ENCODE peak calls at places on chromosomes 7 and 10, in six cellular contexts. One of them, this sample, is unnamed.

GRCh38 chr7:2736411-2736914 is 48.5 kb downstream of the AMZ1 start:
- DNase-seq in lower leg skin: peak; percentile 65
- DNase-seq in ovary: peak; percentile 18
- DNase-seq in IMR-90: no peak
- DNase-seq in uterus: peak; percentile 9
- DNase-seq in GM12892: no peak
- DNase-seq in this sample: no peak

GRCh38 chr7:98240961-98241673 is 10.9 kb downstream of the TECPR1 start:
- DNase-seq in lower leg skin: no peak
- DNase-seq in ovary: no peak
- DNase-seq in IMR-90: peak; percentile 28
- DNase-seq in uterus: no peak
- DNase-seq in GM12892: peak; percentile 80
- DNase-seq in this sample: peak; percentile 56

GRCh38 chr10:103307594-103307993 is 30.7 kb downstream of the INA start:
- DNase-seq in lower leg skin: no peak
- DNase-seq in ovary: no peak
- DNase-seq in IMR-90: no peak
- DNase-seq in uterus: no peak
- DNase-seq in GM12892: no peak
- DNase-seq in this sample: no peak

GRCh38 chr10:25296324-25296723 is 121.5 kb downstream of the GPR158 start:
- DNase-seq in lower leg skin: no peak
- DNase-seq in ovary: no peak
- DNase-seq in IMR-90: no peak
- DNase-seq in uterus: no peak
- DNase-seq in GM12892: no peak
- DNase-seq in this sample: no peak

GRCh38 chr7:85074992-85075391 is 111.9 kb downstream of the SEMA3D start:
- DNase-seq in lower leg skin: no peak
- DNase-seq in ovary: no peak
- DNase-seq in IMR-90: peak; percentile 59
- DNase-seq in uterus: no peak
- DNase-seq in GM12892: no peak
- DNase-seq in this sample: no peak

GRCh38 chr10:24536653-24537052 is 187.0 kb downstream of the ARHGAP21 start:
- DNase-seq in lower leg skin: no peak
- DNase-seq in ovary: no peak
- DNase-seq in IMR-90: no peak
- DNase-seq in uterus: no peak
- DNase-seq in GM12892: no peak
- DNase-seq in this sample: no peak

GRCh38 chr10:125054216-125054615 is 106.1 kb downstream of the CTBP2 start:
- DNase-seq in lower leg skin: no peak
- DNase-seq in ovary: no peak
- DNase-seq in IMR-90: no peak
- DNase-seq in uterus: no peak
- DNase-seq in GM12892: no peak
- DNase-seq in this sample: no peak

GRCh38 chr10:61957806-61958205 is 56.3 kb downstream of the ARID5B start:
- DNase-seq in lower leg skin: no peak
- DNase-seq in ovary: no peak
- DNase-seq in IMR-90: no peak
- DNase-seq in uterus: no peak
- DNase-seq in GM12892: no peak
- DNase-seq in this sample: no peak

GRCh38 chr10:99733366-99733765 is 1.3 kb downstream of the CUTC start:
- DNase-seq in lower leg skin: no peak
- DNase-seq in ovary: no peak
- DNase-seq in IMR-90: peak; percentile 13
- DNase-seq in uterus: no peak
- DNase-seq in GM12892: no peak
- DNase-seq in this sample: no peak

GRCh38 chr7:130486114-130486962 is 5.5 kb upstream of the MEST start:
- DNase-seq in lower leg skin: no peak
- DNase-seq in ovary: peak; percentile 86
- DNase-seq in IMR-90: no peak
- DNase-seq in uterus: no peak
- DNase-seq in GM12892: peak; percentile 41
- DNase-seq in this sample: no peak
- TF ChIP-seq POLR2A in lower leg skin: no peak
- TF ChIP-seq POLR2A in ovary: no peak
- TF ChIP-seq POLR2A in IMR-90: no peak
- TF ChIP-seq POLR2A in uterus: no peak
- TF ChIP-seq POLR2A in GM12892: no peak
- TF ChIP-seq POLR2A in this sample: no peak

GRCh38 chr7:151081170-151082101 is 827 bp upstream of the FASTK start:
- DNase-seq in lower leg skin: no peak
- DNase-seq in ovary: peak; percentile 55
- DNase-seq in IMR-90: no peak
- DNase-seq in uterus: peak; percentile 39
- DNase-seq in GM12892: no peak
- DNase-seq in this sample: no peak

GRCh38 chr7:151080091-151080521 is 503 bp downstream of the FASTK start:
- DNase-seq in lower leg skin: no peak
- DNase-seq in ovary: no peak
- DNase-seq in IMR-90: no peak
- DNase-seq in uterus: peak; percentile 19
- DNase-seq in GM12892: no peak
- DNase-seq in this sample: no peak

GRCh38 chr7:151082151-151083070 is 882 bp downstream of the TMUB1 start:
- DNase-seq in lower leg skin: no peak
- DNase-seq in ovary: peak; percentile 56
- DNase-seq in IMR-90: no peak
- DNase-seq in uterus: peak; percentile 27
- DNase-seq in GM12892: no peak
- DNase-seq in this sample: no peak

GRCh38 chr7:151079199-151079910 is 1.3 kb downstream of the FASTK start:
- DNase-seq in lower leg skin: peak; percentile 85
- DNase-seq in ovary: peak; percentile 33
- DNase-seq in IMR-90: no peak
- DNase-seq in uterus: peak; percentile 24
- DNase-seq in GM12892: no peak
- DNase-seq in this sample: no peak

GRCh38 chr7:151080522-151081169 is at the start of gene FASTK:
- DNase-seq in lower leg skin: peak; percentile 97
- DNase-seq in ovary: peak; percentile 90
- DNase-seq in IMR-90: peak; percentile 88
- DNase-seq in uterus: peak; percentile 89
- DNase-seq in GM12892: peak; percentile 98
- DNase-seq in this sample: peak; percentile 94
- TF ChIP-seq POLR2A in lower leg skin: no peak
- TF ChIP-seq POLR2A in ovary: peak; percentile 44
- TF ChIP-seq POLR2A in IMR-90: peak; percentile 79
- TF ChIP-seq POLR2A in uterus: peak; percentile 64
- TF ChIP-seq POLR2A in GM12892: peak; percentile 84
- TF ChIP-seq POLR2A in this sample: peak; percentile 87

GRCh38 chr10:91406322-91406721 is 3.8 kb upstream of the HECTD2 start:
- DNase-seq in lower leg skin: no peak
- DNase-seq in ovary: no peak
- DNase-seq in IMR-90: no peak
- DNase-seq in uterus: no peak
- DNase-seq in GM12892: no peak
- DNase-seq in this sample: no peak

GRCh38 chr10:91412688-91413087 is 2.5 kb downstream of the HECTD2 start:
- DNase-seq in lower leg skin: no peak
- DNase-seq in ovary: no peak
- DNase-seq in IMR-90: no peak
- DNase-seq in uterus: no peak
- DNase-seq in GM12892: no peak
- DNase-seq in this sample: no peak

GRCh38 chr10:91410638-91411367 is 659 bp downstream of the HECTD2 start:
- DNase-seq in lower leg skin: peak; percentile 84
- DNase-seq in ovary: no peak
- DNase-seq in IMR-90: peak; percentile 63
- DNase-seq in uterus: peak; percentile 30
- DNase-seq in GM12892: no peak
- DNase-seq in this sample: peak; percentile 52

GRCh38 chr10:91409869-91410637 is at the start of gene HECTD2:
- DNase-seq in lower leg skin: peak; percentile 94
- DNase-seq in ovary: peak; percentile 86
- DNase-seq in IMR-90: peak; percentile 65
- DNase-seq in uterus: peak; percentile 72
- DNase-seq in GM12892: peak; percentile 66
- DNase-seq in this sample: peak; percentile 78

GRCh38 chr10:91409069-91409868 is 875 bp upstream of the HECTD2 start:
- DNase-seq in lower leg skin: peak; percentile 96
- DNase-seq in ovary: peak; percentile 87
- DNase-seq in IMR-90: peak; percentile 80
- DNase-seq in uterus: peak; percentile 91
- DNase-seq in GM12892: peak; percentile 21
- DNase-seq in this sample: peak; percentile 87
- TF ChIP-seq POLR2A in lower leg skin: no peak
- TF ChIP-seq POLR2A in ovary: peak; percentile 80
- TF ChIP-seq POLR2A in IMR-90: peak; percentile 87
- TF ChIP-seq POLR2A in uterus: peak; percentile 79
- TF ChIP-seq POLR2A in GM12892: no peak
- TF ChIP-seq POLR2A in this sample: peak; percentile 74

DNA sequence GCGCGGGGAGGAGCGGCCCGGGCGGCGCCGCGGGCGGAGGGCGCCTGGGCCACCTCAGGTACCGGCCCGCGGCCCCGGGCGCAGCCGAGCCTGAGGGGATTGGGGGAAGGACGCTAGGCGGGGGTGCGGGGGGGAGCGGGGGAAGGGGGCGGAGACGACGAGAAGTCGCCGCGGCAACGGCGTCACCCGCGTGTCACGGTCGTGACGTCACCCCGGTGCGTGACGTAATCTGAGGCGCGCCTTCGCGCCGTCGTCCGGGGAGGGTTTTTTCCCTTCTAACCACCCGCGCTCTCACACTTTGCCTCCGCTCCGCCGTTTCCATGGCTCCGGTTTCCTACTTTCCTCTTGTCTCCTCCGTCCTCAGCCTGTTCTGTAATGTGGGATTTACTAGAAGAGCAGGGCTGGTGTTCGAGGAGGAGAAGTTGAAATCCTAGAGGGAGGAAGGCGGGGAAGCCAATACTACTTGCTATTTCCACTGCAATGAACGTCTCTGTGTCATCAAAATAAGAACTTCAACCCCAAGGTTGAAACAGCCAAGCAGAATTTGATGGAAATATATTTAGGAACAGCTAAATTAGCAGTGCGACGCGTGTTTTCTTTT is at the start of gene BRAF:
- DNase-seq in lower leg skin: peak; percentile 98
- DNase-seq in ovary: peak; percentile 96
- DNase-seq in IMR-90: peak; percentile 88
- DNase-seq in uterus: peak; percentile 86
- DNase-seq in GM12892: peak; percentile 64
- DNase-seq in this sample: peak; percentile 75
- TF ChIP-seq POLR2A in lower leg skin: no peak
- TF ChIP-seq POLR2A in ovary: peak; percentile 81
- TF ChIP-seq POLR2A in IMR-90: no peak
- TF ChIP-seq POLR2A in uterus: peak; percentile 54
- TF ChIP-seq POLR2A in GM12892: peak; percentile 56
- TF ChIP-seq POLR2A in this sample: peak; percentile 52

GRCh38 chr7:22854158-22855048 is 31.8 kb upstream of the TOMM7 start:
- DNase-seq in lower leg skin: peak; percentile 98
- DNase-seq in ovary: peak; percentile 91
- DNase-seq in IMR-90: peak; percentile 89
- DNase-seq in uterus: peak; percentile 95
- DNase-seq in GM12892: peak; percentile 90
- DNase-seq in this sample: peak; percentile 98
- TF ChIP-seq POLR2A in lower leg skin: no peak
- TF ChIP-seq POLR2A in ovary: peak; percentile 54
- TF ChIP-seq POLR2A in IMR-90: peak; percentile 91
- TF ChIP-seq POLR2A in uterus: peak; percentile 66
- TF ChIP-seq POLR2A in GM12892: peak; percentile 86
- TF ChIP-seq POLR2A in this sample: peak; percentile 90

DNA sequence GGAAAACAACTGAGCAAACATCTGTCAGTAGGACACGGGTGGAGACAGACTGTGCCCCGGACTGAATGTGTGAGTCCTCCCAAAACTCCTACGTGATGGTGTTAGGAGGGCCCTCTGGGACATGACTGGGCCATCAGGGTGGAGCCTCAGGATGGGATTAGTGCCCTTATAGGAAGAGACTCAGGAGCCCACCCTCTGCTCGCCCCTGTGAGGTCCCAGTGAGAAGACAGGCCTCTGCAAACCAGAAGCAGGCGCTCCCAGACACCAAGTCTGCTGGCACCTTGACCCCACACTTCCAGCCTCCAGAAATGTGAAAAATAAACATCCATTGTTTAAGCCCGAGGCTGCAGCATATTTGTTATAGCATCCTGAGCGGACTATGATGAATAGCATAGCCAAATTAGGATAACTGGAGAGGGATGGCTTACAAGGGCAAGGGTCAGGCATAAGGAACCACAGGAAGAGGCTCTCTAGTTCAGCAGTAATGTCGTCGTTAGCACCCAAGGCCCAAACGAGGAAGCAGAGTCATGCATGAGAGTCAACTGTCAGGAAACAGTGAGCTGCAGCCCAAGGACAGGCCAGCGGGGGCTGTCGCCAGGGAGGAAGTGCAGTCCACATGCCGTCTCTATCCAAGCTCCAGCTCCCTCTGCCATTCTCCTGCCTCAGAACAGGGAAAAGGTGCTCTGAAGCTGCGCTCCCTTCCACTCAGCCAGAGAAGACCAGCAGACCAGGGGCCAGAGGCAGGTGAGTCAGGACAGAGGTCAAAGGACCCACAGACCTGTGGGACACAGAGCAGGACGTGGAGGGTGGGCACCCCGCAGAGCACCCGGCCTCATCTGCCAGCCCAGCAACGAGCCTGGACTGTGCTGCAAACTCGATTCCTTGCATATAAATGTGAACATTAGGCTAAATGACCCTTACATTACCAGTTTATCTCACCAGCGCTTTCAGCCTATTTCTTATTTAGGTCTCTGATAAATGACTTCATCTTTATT is 50.5 kb downstream of the PTPRN2 start:
- DNase-seq in lower leg skin: no peak
- DNase-seq in ovary: no peak
- DNase-seq in IMR-90: no peak
- DNase-seq in uterus: no peak
- DNase-seq in GM12892: no peak
- DNase-seq in this sample: no peak
- TF ChIP-seq POLR2A in lower leg skin: no peak
- TF ChIP-seq POLR2A in ovary: no peak
- TF ChIP-seq POLR2A in IMR-90: no peak
- TF ChIP-seq POLR2A in uterus: no peak
- TF ChIP-seq POLR2A in GM12892: no peak
- TF ChIP-seq POLR2A in this sample: no peak

This sample was measured in H54.